ENCODE peak calls at places on chromosomes 3 and 15, in eight cellular contexts. T is osteoblast; H is bronchial epithelial cell; P is neural crest cell; I is RWPE1; V is pancreas; O is NCI-H1105 treated with DMSO at 0.1 percent for 48 hours; F is CD4-positive, alpha-beta T cell. A is an unnamed sample.

GRCh38 chr3:55629432-55629831 is 142.3 kb upstream of the WNT5A start:
- DNase-seq in V (peak), F (no peak), P (no peak), O (peak), I (no peak), H (no peak), T (no peak), A (no peak)

GRCh38 chr3:107241217-107241616 is 136.0 kb upstream of the CCDC54 start:
- DNase-seq in O (peak), P (no peak), T (peak), H (peak), I (peak), V (no peak), F (no peak), A (no peak)

GRCh38 chr15:92903956-92904831 is 4.1 kb downstream of the CHD2 start:
- DNase-seq in P (peak), F (peak), H (peak), T (peak), O (peak), V (peak), I (peak), A (peak)

GRCh38 chr3:135224963-135225362 is 429.9 kb downstream of the EPHB1 start:
- DNase-seq in I (no peak), V (no peak), P (no peak), F (no peak), T (no peak), H (no peak), O (peak), A (no peak)

GRCh38 chr15:51240066-51240465 is 98.3 kb downstream of the CYP19A1 start:
- DNase-seq in I (no peak), F (no peak), H (no peak), V (no peak), O (no peak), T (no peak), P (no peak), A (no peak)

GRCh38 chr15:70643783-70644125 is 119.6 kb downstream of the UACA start:
- DNase-seq in H (peak), T (peak), O (no peak), P (no peak), V (no peak), F (no peak), I (peak), A (no peak)

GRCh38 chr3:157376596-157377300 is 59.9 kb upstream of the PTX3 start:
- DNase-seq in F (no peak), P (peak), H (no peak), I (no peak), O (no peak), V (no peak), T (no peak), A (no peak)

GRCh38 chr3:119639494-119640350 is 20.7 kb downstream of the POPDC2 start:
- DNase-seq in F (no peak), P (no peak), I (no peak), O (no peak), H (peak), V (no peak), T (no peak), A (no peak)

GRCh38 chr3:169128579-169128978 is 534.9 kb downstream of the MECOM start:
- DNase-seq in O (no peak), F (no peak), I (no peak), V (no peak), T (no peak), P (no peak), H (no peak), A (no peak)

A was measured in RWPE2.